ENCODE peak calls at places on chromosome 7, in seven cellular contexts. I is non-pigmented ciliary epithelial cell, R is left ventricle myocardium inferior, T is iPS-NIHi11, J is HuH-7.5, V is EL, K is D341Med. X is an unnamed sample.
A peak's percentile ranks its signal among the peaks of the same experiment; 100 is the strongest.

GRCh38 chr7:29815181-29816105 is 9.1 kb downstream of the WIPF3 start:
- DNase-seq in I (no peak), R (no peak), T (no peak), J (no peak), V (no peak), K (no peak), X (no peak)

GRCh38 chr7:101031082-101031481 is 11.2 kb downstream of the MUC17 start:
- DNase-seq in I (no peak), R (no peak), T (peak; percentile 42), J (no peak), V (no peak), K (no peak), X (no peak)

GRCh38 chr7:155809947-155810606 is 2.2 kb downstream of the SHH start:
- DNase-seq in I (no peak), R (no peak), T (no peak), J (no peak), V (no peak), K (no peak), X (no peak)

GRCh38 chr7:2471022-2471329 is 5.2 kb downstream of the GRIFIN start:
- DNase-seq in I (peak; percentile 30), R (no peak), T (no peak), J (no peak), V (no peak), K (no peak), X (peak; percentile 54)

GRCh38 chr7:29884399-29885272 is 78.3 kb downstream of the WIPF3 start:
- DNase-seq in I (no peak), R (no peak), T (peak; percentile 79), J (no peak), V (no peak), K (no peak), X (no peak)

GRCh38 chr7:50362712-50363282 is 58.3 kb downstream of the IKZF1 start:
- DNase-seq in I (no peak), R (no peak), T (no peak), J (no peak), V (no peak), K (no peak), X (no peak)

GRCh38 chr7:72190919-72191318 is 221.2 kb downstream of the CALN1 start:
- DNase-seq in I (no peak), R (no peak), T (no peak), J (no peak), V (no peak), K (no peak), X (no peak)

GRCh38 chr7:105353752-105354328 is 34.9 kb downstream of the SRPK2 start:
- DNase-seq in I (no peak), R (peak; percentile 60), T (no peak), J (no peak), V (no peak), K (peak; percentile 64), X (peak; percentile 26)

GRCh38 chr7:22116451-22117027 is 170.8 kb upstream of the CDCA7L start:
- DNase-seq in I (no peak), R (no peak), T (no peak), J (no peak), V (no peak), K (no peak), X (no peak)

GRCh38 chr7:90599038-90599437 is 2.9 kb downstream of the CDK14 start:
- DNase-seq in I (no peak), R (no peak), T (no peak), J (no peak), V (peak; percentile 63), K (no peak), X (no peak)

GRCh38 chr7:118259115-118259514 is 34.6 kb downstream of the ANKRD7 start:
- DNase-seq in I (no peak), R (no peak), T (no peak), J (no peak), V (no peak), K (no peak), X (no peak)

GRCh38 chr7:47485640-47486435 is 96.1 kb downstream of the TNS3 start:
- DNase-seq in I (no peak), R (no peak), T (no peak), J (no peak), V (no peak), K (no peak), X (no peak)

GRCh38 chr7:131325179-131325840 is 2.4 kb upstream of the MKLN1 start:
- DNase-seq in I (no peak), R (no peak), T (no peak), J (no peak), V (peak; percentile 36), K (no peak), X (no peak)

GRCh38 chr7:8597565-8597964 is 164.2 kb downstream of the NXPH1 start:
- DNase-seq in I (no peak), R (no peak), T (no peak), J (no peak), V (no peak), K (no peak), X (no peak)

GRCh38 chr7:102874166-102874829 is 38.5 kb upstream of the LRRC17 start:
- DNase-seq in I (peak; percentile 83), R (no peak), T (no peak), J (no peak), V (peak; percentile 88), K (no peak), X (peak; percentile 58)

GRCh38 chr7:148466120-148466519 is 124.4 kb upstream of the C7orf33 start:
- DNase-seq in I (no peak), R (no peak), T (no peak), J (no peak), V (no peak), K (no peak), X (no peak)

GRCh38 chr7:139840776-139841175 is 11.7 kb downstream of the TBXAS1 start:
- DNase-seq in I (no peak), R (no peak), T (no peak), J (no peak), V (no peak), K (no peak), X (no peak)

GRCh38 chr7:46494026-46494425 is 573.0 kb upstream of the IGFBP3 start:
- DNase-seq in I (no peak), R (no peak), T (no peak), J (no peak), V (peak; percentile 80), K (no peak), X (peak; percentile 60)

GRCh38 chr7:81632418-81632817 is 137.4 kb downstream of the HGF start:
- DNase-seq in I (no peak), R (no peak), T (peak; percentile 19), J (no peak), V (no peak), K (no peak), X (no peak)

GRCh38 chr7:106717997-106718871 is 57.3 kb upstream of the CCDC71L start:
- DNase-seq in I (peak; percentile 97), R (no peak), T (peak; percentile 45), J (no peak), V (peak; percentile 99), K (no peak), X (peak; percentile 83)

GRCh38 chr7:1122832-1123501 is 35.1 kb downstream of the GPER1 start:
- DNase-seq in I (no peak), R (peak; percentile 67), T (no peak), J (no peak), V (no peak), K (no peak), X (no peak)

GRCh38 chr7:151705744-151706567 is 171.0 kb downstream of the PRKAG2 start:
- DNase-seq in I (no peak), R (peak; percentile 15), T (peak; percentile 73), J (peak; percentile 49), V (peak; percentile 54), K (peak; percentile 66), X (peak; percentile 73)

GRCh38 chr7:30430300-30430699 is 48.3 kb downstream of the NOD1 start:
- DNase-seq in I (no peak), R (no peak), T (no peak), J (no peak), V (no peak), K (no peak), X (no peak)

GRCh38 chr7:25846722-25847121 is 305.3 kb upstream of the NFE2L3 start:
- DNase-seq in I (no peak), R (peak; percentile 85), T (no peak), J (no peak), V (peak; percentile 84), K (no peak), X (peak; percentile 67)

GRCh38 chr7:108503112-108504026 is 22.6 kb downstream of the PNPLA8 start:
- DNase-seq in I (no peak), R (no peak), T (no peak), J (no peak), V (peak; percentile 3), K (no peak), X (peak; percentile 18)

GRCh38 chr7:2260820-2261219 is 18.8 kb downstream of the NUDT1 start:
- DNase-seq in I (no peak), R (no peak), T (no peak), J (peak; percentile 85), V (peak; percentile 34), K (no peak), X (no peak)

GRCh38 chr7:116730097-116731018 is 58.4 kb downstream of the MET start:
- DNase-seq in I (no peak), R (no peak), T (no peak), J (no peak), V (no peak), K (no peak), X (no peak)

GRCh38 chr7:38000272-38000671 is 79.8 kb downstream of the EPDR1 start:
- DNase-seq in I (no peak), R (no peak), T (no peak), J (no peak), V (no peak), K (no peak), X (peak; percentile 37)

GRCh38 chr7:135147341-135147898 is 452 bp upstream of the TMEM140 start:
- DNase-seq in I (no peak), R (no peak), T (no peak), J (no peak), V (peak; percentile 18), K (no peak), X (peak; percentile 56)

GRCh38 chr7:155052982-155053381 is 17.1 kb upstream of the HTR5A start:
- DNase-seq in I (no peak), R (no peak), T (no peak), J (no peak), V (no peak), K (no peak), X (no peak)

GRCh38 chr7:140684066-140684950 is 11.6 kb downstream of the ADCK2 start:
- DNase-seq in I (no peak), R (no peak), T (no peak), J (no peak), V (no peak), K (no peak), X (no peak)

GRCh38 chr7:127886248-127886647 is 145.0 kb downstream of the LRRC4 start:
- DNase-seq in I (no peak), R (no peak), T (no peak), J (no peak), V (no peak), K (no peak), X (no peak)

GRCh38 chr7:79352323-79352722 is 101.1 kb downstream of the MAGI2 start:
- DNase-seq in I (no peak), R (no peak), T (no peak), J (no peak), V (no peak), K (no peak), X (no peak)

GRCh38 chr7:55348502-55348901 is 16.6 kb upstream of the LANCL2 start:
- DNase-seq in I (no peak), R (no peak), T (no peak), J (no peak), V (peak; percentile 75), K (no peak), X (peak; percentile 61)

GRCh38 chr7:30843741-30844482 is 67.7 kb upstream of the AQP1 start:
- DNase-seq in I (no peak), R (no peak), T (no peak), J (no peak), V (no peak), K (no peak), X (no peak)

GRCh38 chr7:142168746-142169145 is 57.2 kb downstream of the MGAM2 start:
- DNase-seq in I (no peak), R (no peak), T (peak; percentile 41), J (no peak), V (no peak), K (no peak), X (no peak)

GRCh38 chr7:142784096-142784495 is 13.3 kb downstream of the PRSS2 start:
- DNase-seq in I (no peak), R (no peak), T (no peak), J (no peak), V (no peak), K (no peak), X (no peak)

X was measured in AG20443.